ENCODE peak calls at places on chromosomes 7 and 10, in seven cellular contexts. I is brain microvascular endothelial cell, U is fibroblast of pulmonary artery, S is skeletal muscle cell, J is Peyer's patch, Q is aorta, Z is small intestine. E is an unnamed sample.

GRCh38 chr10:51950371-51950995 is 251.1 kb upstream of the CSTF2T start:
- DNase-seq in Z (no peak), U (no peak), Q (peak), I (no peak), J (no peak), S (no peak), E (no peak)

GRCh38 chr10:85977642-85978041 is 389.0 kb downstream of the GRID1 start:
- DNase-seq in Z (no peak), U (no peak), I (no peak), S (no peak), J (no peak), Q (no peak), E (no peak)

GRCh38 chr7:78852951-78853350 is 600.5 kb downstream of the MAGI2 start:
- DNase-seq in U (no peak), I (peak), S (no peak), Q (no peak), Z (no peak), J (no peak), E (peak)

GRCh38 chr7:8353991-8354390 is 79.4 kb upstream of the NXPH1 start:
- DNase-seq in U (no peak), S (no peak), Q (no peak), J (no peak), Z (no peak), I (no peak), E (no peak)

GRCh38 chr7:29102554-29103151 is 43.7 kb downstream of the CPVL start:
- DNase-seq in U (peak), S (peak), Q (peak), J (peak), I (peak), Z (peak), E (peak)

GRCh38 chr10:128568491-128568890 is 442.3 kb upstream of the MKI67 start:
- DNase-seq in I (no peak), S (no peak), U (no peak), Z (no peak), Q (no peak), J (no peak), E (no peak)

GRCh38 chr10:12237265-12238220 is 41.6 kb downstream of the CDC123 start:
- DNase-seq in J (no peak), Q (no peak), S (no peak), Z (no peak), U (no peak), I (no peak), E (no peak)

GRCh38 chr10:8726087-8726486 is 671.6 kb downstream of the GATA3 start:
- DNase-seq in I (no peak), Z (no peak), S (no peak), Q (no peak), U (no peak), J (no peak), E (no peak)

GRCh38 chr7:116426428-116427156 is 72.9 kb upstream of the CAV2 start:
- DNase-seq in I (peak), U (peak), Q (no peak), Z (peak), S (peak), J (no peak), E (peak)

GRCh38 chr10:26780793-26781601 is 79.8 kb downstream of the ABI1 start:
- DNase-seq in Z (no peak), Q (no peak), I (peak), J (peak), S (peak), U (peak), E (peak)

GRCh38 chr10:12690525-12691139 is 310.9 kb downstream of the CCDC3 start:
- DNase-seq in Z (no peak), Q (no peak), J (no peak), U (no peak), I (no peak), S (no peak), E (peak)

GRCh38 chr7:22357311-22358175 is 589 bp upstream of the RAPGEF5 start:
- DNase-seq in S (no peak), Q (no peak), J (no peak), Z (peak), U (peak), I (no peak), E (no peak)

GRCh38 chr10:43211030-43211429 is 55.8 kb downstream of the RASGEF1A start:
- DNase-seq in Z (no peak), J (no peak), I (peak), U (peak), S (no peak), Q (no peak), E (peak)

GRCh38 chr7:108660465-108660864 is 90.8 kb downstream of the DNAJB9 start:
- DNase-seq in S (no peak), Z (no peak), I (peak), U (peak), Q (no peak), J (no peak), E (peak)

GRCh38 chr10:62772186-62772950 is 32.2 kb upstream of the ADO start:
- DNase-seq in Z (no peak), I (no peak), S (no peak), U (no peak), J (no peak), Q (no peak), E (peak)

GRCh38 chr7:100893910-100894763 is 1.6 kb downstream of the ACHE start:
- DNase-seq in J (no peak), S (no peak), I (no peak), U (no peak), Q (no peak), Z (no peak), E (no peak)

GRCh38 chr10:114876602-114877300 is 55.2 kb downstream of the FHIP2A start:
- DNase-seq in U (peak), Z (peak), I (peak), Q (peak), S (no peak), J (peak), E (peak)

DNA sequence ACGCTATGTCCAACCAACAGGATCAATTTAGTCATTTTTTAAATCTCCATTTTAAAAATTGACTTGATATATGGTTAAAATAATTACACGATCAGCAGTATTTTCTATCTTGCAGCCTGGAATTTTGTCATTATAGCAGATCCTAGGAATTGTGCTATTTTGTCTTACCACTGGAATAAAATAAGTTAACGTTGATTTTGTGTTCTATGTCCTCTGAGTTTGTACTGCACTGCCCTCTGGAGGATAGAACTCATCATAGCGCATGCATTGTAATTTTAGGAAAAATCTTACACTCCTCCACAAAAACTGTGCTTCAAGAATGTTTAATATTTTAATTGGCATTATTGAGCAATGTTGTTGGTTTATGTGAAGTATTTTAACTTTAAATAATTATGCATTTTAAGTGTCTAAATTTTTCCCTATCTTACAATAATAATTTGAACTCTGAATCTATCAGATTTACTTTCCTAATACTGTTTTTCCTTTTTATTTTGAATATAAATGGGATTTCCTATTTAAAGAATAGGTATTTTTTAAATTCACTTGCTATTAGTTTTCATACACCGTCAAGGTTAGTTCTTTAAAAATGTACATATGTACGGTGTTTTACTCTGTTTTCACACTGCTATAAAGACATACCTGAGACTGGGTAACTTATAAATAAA is 220.1 kb downstream of the PPP1R3A start:
- DNase-seq in U (peak), S (no peak), Q (no peak), J (no peak), I (peak), Z (peak), E (peak)
- H3K4me3 ChIP-seq in U (no peak), S (no peak), Q (no peak), J (no peak), I (no peak), Z (no peak), E (no peak)

GRCh38 chr7:41700044-41700471 is 2.8 kb downstream of the INHBA start:
- DNase-seq in Q (peak), I (no peak), U (no peak), S (no peak), Z (no peak), J (no peak), E (no peak)

GRCh38 chr7:41705109-41705871 is 2.4 kb upstream of the INHBA start:
- DNase-seq in J (peak), I (peak), Z (peak), U (peak), Q (peak), S (peak), E (peak)

GRCh38 chr7:41701068-41701467 is 1.8 kb downstream of the INHBA start:
- DNase-seq in U (no peak), S (no peak), Z (no peak), J (no peak), Q (no peak), I (no peak), E (no peak)

GRCh38 chr7:41701542-41701941 is 1.3 kb downstream of the INHBA start:
- DNase-seq in S (no peak), I (no peak), Q (no peak), U (no peak), Z (no peak), J (no peak), E (no peak)

GRCh38 chr7:41702635-41703371 is at the start of gene INHBA:
- DNase-seq in I (peak), U (peak), Z (no peak), Q (no peak), S (peak), J (no peak), E (peak)
- H3K4me3 ChIP-seq in I (peak), U (peak), Z (no peak), Q (peak), S (peak), J (no peak), E (peak)

GRCh38 chr10:110211455-110211843 is 4.0 kb downstream of the MXI1 start:
- DNase-seq in I (no peak), S (no peak), J (no peak), U (no peak), Q (no peak), Z (no peak), E (no peak)

GRCh38 chr10:110214380-110214826 is 7.0 kb downstream of the MXI1 start:
- DNase-seq in S (no peak), J (no peak), I (no peak), Z (no peak), Q (no peak), U (no peak), E (no peak)

GRCh38 chr10:110210663-110211454 is 3.5 kb downstream of the MXI1 start:
- DNase-seq in I (peak), Q (peak), Z (peak), S (peak), U (peak), J (peak), E (peak)

GRCh38 chr10:110209926-110210662 is 2.7 kb downstream of the MXI1 start:
- DNase-seq in Z (peak), J (peak), Q (peak), U (peak), S (no peak), I (no peak), E (peak)

DNA sequence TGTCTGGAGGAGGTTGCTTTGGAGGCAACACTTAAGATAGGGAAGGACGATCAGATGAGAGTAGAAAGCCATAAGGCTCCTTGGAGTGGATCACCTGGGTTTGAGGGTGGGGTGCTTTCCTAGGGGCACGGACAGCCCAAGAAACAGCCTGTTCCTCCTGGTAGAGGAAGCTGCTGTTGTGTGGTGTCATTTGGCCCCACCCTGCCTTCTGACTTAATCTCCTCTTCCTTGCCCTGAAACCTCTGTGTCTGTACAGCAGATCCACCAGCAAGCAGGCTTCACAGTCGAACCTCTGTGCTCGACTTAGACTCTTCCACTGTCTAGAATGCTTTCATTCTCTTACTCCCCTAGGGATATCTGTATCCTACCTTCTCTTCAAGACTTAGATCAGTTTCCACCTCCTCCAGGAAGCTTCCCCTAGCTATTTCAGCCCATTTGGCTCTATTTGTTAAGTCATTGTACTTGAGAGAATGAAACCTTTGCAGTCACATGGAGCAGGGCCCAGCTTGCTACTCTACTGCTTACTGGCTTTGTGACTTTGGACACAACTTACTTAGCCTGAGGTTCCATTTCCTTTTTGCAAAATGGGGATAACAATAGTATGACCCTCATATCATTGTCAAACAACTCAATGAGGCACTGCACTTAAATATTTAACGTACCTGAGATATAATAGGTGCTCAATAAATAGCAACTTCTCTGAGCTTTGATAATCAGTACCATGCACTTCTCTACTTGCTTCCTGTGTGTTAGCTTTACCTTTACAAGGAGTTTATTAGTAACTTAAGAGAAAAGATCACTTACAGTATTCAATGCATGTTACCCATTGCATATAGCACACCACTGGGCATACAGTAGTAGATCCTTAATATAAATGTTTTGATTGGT is 5.0 kb downstream of the MXI1 start:
- DNase-seq in S (no peak), Z (peak), Q (peak), U (no peak), J (peak), I (no peak), E (no peak)
- H3K4me3 ChIP-seq in S (no peak), Z (no peak), Q (no peak), U (no peak), J (peak), I (no peak), E (no peak)

GRCh38 chr10:95963992-95964391 is 56.2 kb downstream of the CC2D2B start:
- DNase-seq in I (no peak), U (no peak), S (no peak), J (no peak), Q (no peak), Z (no peak), E (no peak)
- H3K4me3 ChIP-seq in I (no peak), U (no peak), S (no peak), J (no peak), Q (no peak), Z (no peak), E (no peak)

E was measured in choroid plexus epithelial cell.